ENCODE peak calls at places on chromosomes 5 and 9, in four cellular contexts. E is cardiac muscle cell, P is Calu3, Q is endodermal cell. I is an unnamed sample.

GRCh38 chr5:81631124-81631523 is 119.8 kb downstream of the SSBP2 start:
- DNase-seq in E (no peak), P (no peak), Q (no peak), I (no peak)

GRCh38 chr5:10701567-10702039 is 59.4 kb downstream of the DAP start:
- DNase-seq in E (peak; percentile 50), P (peak; percentile 50), Q (peak; percentile 78), I (no peak)

GRCh38 chr9:79053613-79054012 is 518.2 kb upstream of the TLE4 start:
- DNase-seq in E (no peak), P (no peak), Q (no peak), I (no peak)

GRCh38 chr9:1231998-1232919 is 182.1 kb downstream of the DMRT2 start:
- DNase-seq in E (no peak), P (no peak), Q (no peak), I (peak; percentile 52)

GRCh38 chr9:99682870-99683269 is 138.8 kb upstream of the NR4A3 start:
- DNase-seq in E (no peak), P (no peak), Q (no peak), I (no peak)

GRCh38 chr5:40198736-40199135 is 481.0 kb upstream of the PTGER4 start:
- DNase-seq in E (no peak), P (no peak), Q (no peak), I (no peak)

GRCh38 chr5:36414869-36415282 is 113.2 kb upstream of the RANBP3L start:
- DNase-seq in E (peak; percentile 64), P (peak; percentile 9), Q (peak; percentile 47), I (peak; percentile 10)

GRCh38 chr5:152688561-152689274 is 283.6 kb upstream of the NMUR2 start:
- DNase-seq in E (no peak), P (peak; percentile 4), Q (no peak), I (no peak)

DNA sequence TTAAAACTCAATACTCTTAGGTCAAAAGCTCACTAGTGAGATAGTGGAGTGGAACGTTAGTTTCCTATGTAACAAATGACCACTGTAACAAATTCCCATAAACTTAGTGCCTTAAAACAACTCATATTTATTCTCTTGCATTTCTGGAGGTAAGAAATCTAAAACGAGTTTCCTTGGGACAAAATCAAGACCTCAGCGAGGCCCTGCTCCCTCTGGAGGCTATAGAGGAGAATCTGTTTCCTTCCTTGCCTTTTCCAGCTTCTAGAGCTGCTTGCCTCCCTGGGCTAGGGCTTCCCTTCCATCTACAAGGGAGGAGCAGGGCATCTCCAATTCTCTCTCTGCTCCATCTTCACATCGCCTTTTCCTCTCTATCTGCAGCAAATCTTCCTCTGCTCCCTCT is 32.0 kb downstream of the SEMA5A start:
- DNase-seq in E (peak; percentile 40), P (no peak), Q (peak; percentile 65), I (no peak)
- TF ChIP-seq CTCF in E (peak; percentile 47), P (no peak), Q (peak; percentile 70), I (peak; percentile 56)

GRCh38 chr5:21685016-21685415 is 1168.1 kb downstream of the CDH12 start:
- DNase-seq in E (no peak), P (no peak), Q (no peak), I (no peak)

GRCh38 chr5:21680196-21680595 is 1172.9 kb downstream of the CDH12 start:
- DNase-seq in E (no peak), P (no peak), Q (no peak), I (peak; percentile 72)

GRCh38 chr5:21680661-21681060 is 1172.5 kb downstream of the CDH12 start:
- DNase-seq in E (no peak), P (no peak), Q (no peak), I (no peak)

GRCh38 chr5:21678526-21678925 is 1174.6 kb downstream of the CDH12 start:
- DNase-seq in E (no peak), P (no peak), Q (no peak), I (no peak)

GRCh38 chr5:21681906-21682305 is 1171.2 kb downstream of the CDH12 start:
- DNase-seq in E (no peak), P (no peak), Q (no peak), I (no peak)
- TF ChIP-seq CTCF in E (no peak), P (no peak), Q (no peak), I (no peak)

GRCh38 chr9:27450752-27451151 is 73.3 kb upstream of the IFNK start:
- DNase-seq in E (no peak), P (no peak), Q (no peak), I (no peak)
- TF ChIP-seq CTCF in E (no peak), P (no peak), Q (no peak), I (no peak)

GRCh38 chr9:22214021-22214420 is 204.9 kb upstream of the CDKN2B start:
- DNase-seq in E (no peak), P (no peak), Q (no peak), I (no peak)
- TF ChIP-seq CTCF in E (no peak), P (no peak), Q (no peak), I (no peak)

GRCh38 chr5:42949348-42950090 is 90.6 kb downstream of the ANXA2R start:
- DNase-seq in E (no peak), P (no peak), Q (no peak), I (peak; percentile 44)
- TF ChIP-seq CTCF in E (peak; percentile 55), P (no peak), Q (no peak), I (peak; percentile 57)

GRCh38 chr5:72920690-72921089 is 35.2 kb upstream of the FCHO2 start:
- DNase-seq in E (no peak), P (no peak), Q (no peak), I (no peak)
- TF ChIP-seq CTCF in E (peak; percentile 21), P (no peak), Q (peak; percentile 65), I (peak; percentile 48)

DNA sequence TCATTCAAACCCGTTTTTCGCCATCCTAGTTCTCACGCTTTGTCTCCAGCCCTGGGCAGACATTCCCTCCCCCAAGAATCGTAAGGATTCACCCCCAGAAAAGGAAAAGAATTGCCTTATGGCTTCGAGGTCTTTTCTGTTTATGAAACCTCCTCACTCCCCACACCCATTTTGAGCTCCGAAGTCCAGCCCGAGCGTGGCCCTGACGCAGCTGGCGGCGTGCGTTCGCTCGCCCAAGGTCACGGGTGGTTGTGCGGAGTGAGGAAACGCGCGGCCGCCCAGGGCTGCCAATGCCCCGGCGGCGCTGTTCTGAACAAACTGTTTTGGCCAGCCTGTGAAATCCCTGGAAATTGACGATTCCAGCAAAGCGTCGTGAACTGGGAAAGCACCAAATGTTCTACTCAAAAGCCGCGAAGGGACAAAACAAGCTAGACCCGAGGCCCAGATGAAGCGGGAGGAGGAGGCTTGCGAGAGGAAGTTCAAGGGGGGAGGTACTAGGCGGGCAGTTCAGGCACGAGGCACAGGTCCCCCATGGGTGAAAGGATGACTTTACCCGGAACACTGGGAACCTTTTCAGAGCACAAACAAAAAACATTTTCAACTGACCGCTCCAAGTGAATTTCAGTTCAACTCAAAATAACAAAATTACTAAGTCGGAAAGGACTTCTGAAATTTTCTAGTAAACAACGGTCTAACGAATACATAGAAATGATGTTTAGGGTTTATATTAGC is 683 bp upstream of the ZFAND5 start:
- DNase-seq in E (peak; percentile 85), P (peak; percentile 48), Q (peak; percentile 87), I (peak; percentile 60)
- TF ChIP-seq CTCF in E (peak; percentile 28), P (no peak), Q (peak; percentile 41), I (peak; percentile 28)

GRCh38 chr9:35664531-35665470 is at the start of gene ARHGEF39:
- DNase-seq in E (peak; percentile 90), P (peak; percentile 84), Q (peak; percentile 97), I (no peak)
- TF ChIP-seq CTCF in E (peak; percentile 34), P (no peak), Q (peak; percentile 62), I (peak; percentile 31)